ENCODE peak calls at places on chromosomes 2 and 18, in seven cellular contexts. X is HCT116, N is H1, J is K562, V is HepG2, R is GM12878, D is SK-N-SH. H is an unnamed sample.
A peak's percentile ranks its signal among the peaks of the same experiment; 100 is the strongest.

GRCh38 chr2:111117666-111118454 is 2.9 kb upstream of the BCL2L11 start:
- DNase-seq in X (no peak), N (peak; percentile 59), J (no peak), V (no peak), R (no peak), D (no peak), H (no peak)

GRCh38 chr2:237132799-237133198 is 47.1 kb downstream of the COPS8 start:
- DNase-seq in X (peak; percentile 37), N (peak; percentile 62), J (peak; percentile 15), V (peak; percentile 65), R (no peak), D (peak; percentile 31), H (peak; percentile 22)

GRCh38 chr2:8636041-8636491 is 45.8 kb upstream of the ID2 start:
- DNase-seq in X (no peak), N (no peak), J (peak; percentile 33), V (no peak), R (no peak), D (no peak), H (no peak)

GRCh38 chr2:20595439-20596192 is 55.3 kb downstream of the HS1BP3 start:
- DNase-seq in X (no peak), N (no peak), J (no peak), V (peak; percentile 66), R (peak; percentile 85), D (no peak), H (no peak)

GRCh38 chr18:46917808-46918600 is 602 bp downstream of the KATNAL2 start:
- DNase-seq in X (no peak), N (peak; percentile 57), J (peak; percentile 25), V (no peak), R (no peak), D (no peak), H (peak; percentile 7)

GRCh38 chr18:78658531-78658930 is 321.1 kb upstream of the SALL3 start:
- DNase-seq in X (no peak), N (no peak), J (no peak), V (no peak), R (no peak), D (no peak), H (no peak)

GRCh38 chr18:22933206-22933957 is at the start of gene RBBP8:
- DNase-seq in X (peak; percentile 58), N (peak; percentile 90), J (peak; percentile 89), V (peak; percentile 73), R (peak; percentile 36), D (peak; percentile 93), H (peak; percentile 86)

GRCh38 chr2:69720404-69720803 is 21.5 kb upstream of the ANXA4 start:
- DNase-seq in X (no peak), N (no peak), J (peak; percentile 29), V (no peak), R (no peak), D (peak; percentile 37), H (no peak)

GRCh38 chr2:104413890-104414289 is 440.0 kb upstream of the POU3F3 start:
- DNase-seq in X (no peak), N (no peak), J (no peak), V (peak; percentile 8), R (no peak), D (no peak), H (no peak)

GRCh38 chr2:123419976-123420375 is 605.1 kb upstream of the CNTNAP5 start:
- DNase-seq in X (no peak), N (no peak), J (no peak), V (no peak), R (no peak), D (no peak), H (no peak)

GRCh38 chr2:241218131-241219029 is 29.9 kb downstream of the ANO7 start:
- DNase-seq in X (no peak), N (peak; percentile 71), J (peak; percentile 77), V (peak; percentile 68), R (peak; percentile 17), D (peak; percentile 88), H (peak; percentile 46)

GRCh38 chr2:172098650-172099471 is 3.8 kb downstream of the DLX2 start:
- DNase-seq in X (no peak), N (peak; percentile 69), J (peak; percentile 95), V (peak; percentile 84), R (no peak), D (peak; percentile 69), H (no peak)

GRCh38 chr2:149902104-149902503 is 314.5 kb upstream of the MMADHC start:
- DNase-seq in X (no peak), N (no peak), J (no peak), V (no peak), R (no peak), D (no peak), H (no peak)

GRCh38 chr2:118911166-118911565 is 30.8 kb upstream of the MARCO start:
- DNase-seq in X (no peak), N (no peak), J (no peak), V (no peak), R (no peak), D (no peak), H (no peak)

GRCh38 chr2:239952665-239953417 is 72.3 kb downstream of the NDUFA10 start:
- DNase-seq in X (no peak), N (no peak), J (no peak), V (no peak), R (no peak), D (no peak), H (no peak)

GRCh38 chr2:9318461-9319337 is 104.6 kb downstream of the ITGB1BP1 start:
- DNase-seq in X (no peak), N (no peak), J (no peak), V (no peak), R (no peak), D (peak; percentile 50), H (no peak)

GRCh38 chr2:213251618-213252017 is 32.6 kb upstream of the SPAG16 start:
- DNase-seq in X (peak; percentile 50), N (no peak), J (peak; percentile 38), V (peak; percentile 72), R (no peak), D (peak; percentile 42), H (no peak)

GRCh38 chr2:178335218-178335617 is 115.8 kb downstream of the PRKRA start:
- DNase-seq in X (no peak), N (no peak), J (no peak), V (no peak), R (no peak), D (no peak), H (no peak)

GRCh38 chr2:186962085-186962747 is 113.2 kb upstream of the ZSWIM2 start:
- DNase-seq in X (no peak), N (no peak), J (no peak), V (no peak), R (no peak), D (no peak), H (no peak)

GRCh38 chr2:104690255-104690999 is 163.5 kb upstream of the POU3F3 start:
- DNase-seq in X (no peak), N (no peak), J (no peak), V (no peak), R (no peak), D (no peak), H (no peak)

GRCh38 chr2:229836847-229837246 is 85.0 kb downstream of the TRIP12 start:
- DNase-seq in X (no peak), N (no peak), J (no peak), V (no peak), R (no peak), D (no peak), H (no peak)

DNA sequence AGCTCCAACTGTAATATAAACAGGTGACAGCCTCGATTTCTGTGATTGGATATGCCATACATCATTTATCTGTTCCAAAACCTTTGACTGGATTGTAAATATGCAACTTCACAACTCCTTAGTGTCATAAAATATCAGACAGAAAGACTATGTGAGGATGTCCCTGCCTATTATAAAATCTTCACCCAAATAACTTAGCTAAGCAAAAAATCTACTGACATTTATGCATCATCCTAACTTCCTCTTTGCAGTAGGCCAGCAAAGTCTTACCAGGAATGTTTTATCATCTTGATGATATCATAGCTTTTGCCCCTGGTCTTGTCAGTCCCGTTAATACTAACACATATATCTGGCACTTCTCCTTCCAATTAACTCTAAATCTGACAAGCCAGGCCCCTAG is 356.6 kb upstream of the HNMT start:
- DNase-seq in X (no peak), N (no peak), J (no peak), V (no peak), R (no peak), D (no peak), H (no peak)
- TF ChIP-seq JUND in X (no peak), N (no peak), J (no peak), V (no peak), R (no peak), D (no peak), H (no peak)

DNA sequence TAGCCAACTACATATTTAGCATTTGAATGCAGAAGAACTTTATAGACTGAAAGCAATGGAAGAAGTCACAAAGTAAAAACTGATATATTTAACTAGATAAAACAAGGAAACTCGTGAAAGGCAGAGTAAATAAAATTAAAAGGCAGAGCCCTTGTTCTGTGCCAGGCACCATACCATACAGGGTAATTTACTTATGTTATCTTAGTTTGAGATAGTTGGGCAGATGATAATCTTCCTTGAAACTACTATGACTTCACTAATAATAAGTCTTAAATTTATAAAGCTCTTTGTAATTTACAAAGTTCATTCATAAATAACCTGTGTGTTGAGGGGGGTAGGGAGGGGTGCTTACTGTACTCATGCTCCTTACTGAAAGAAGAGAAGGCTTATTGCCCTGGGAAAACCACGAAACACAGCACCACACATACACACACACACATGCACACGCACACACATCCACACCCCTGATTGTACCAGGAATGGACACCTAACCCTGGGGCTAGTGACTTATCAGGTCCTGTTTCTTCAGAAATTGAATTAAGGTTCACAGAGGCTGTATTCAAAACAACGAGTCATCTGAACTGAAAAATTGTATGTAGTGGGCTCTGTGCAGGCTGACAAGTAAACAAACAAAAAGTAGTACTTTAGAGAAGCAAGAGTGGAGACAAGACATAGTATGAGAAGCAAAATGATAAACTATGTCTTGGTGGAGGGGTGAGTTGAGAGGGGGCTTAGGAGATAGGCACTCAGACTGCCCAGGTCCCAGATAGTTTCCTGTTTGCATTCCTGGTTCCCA is 38.1 kb downstream of the AGFG1 start:
- DNase-seq in X (peak; percentile 59), N (no peak), J (no peak), V (peak; percentile 18), R (no peak), D (peak; percentile 55), H (no peak)
- TF ChIP-seq JUND in X (peak; percentile 49), N (no peak), J (no peak), V (no peak), R (no peak), D (no peak), H (no peak)

GRCh38 chr2:225597911-225598310 is 198.4 kb downstream of the NYAP2 start:
- DNase-seq in X (no peak), N (no peak), J (no peak), V (no peak), R (no peak), D (no peak), H (no peak)
- TF ChIP-seq JUND in X (no peak), N (no peak), J (no peak), V (no peak), R (no peak), D (no peak), H (no peak)

GRCh38 chr2:120704696-120705095 is 31.0 kb upstream of the GLI2 start:
- DNase-seq in X (no peak), N (no peak), J (no peak), V (no peak), R (no peak), D (no peak), H (no peak)

GRCh38 chr2:120702061-120702460 is 33.6 kb upstream of the GLI2 start:
- DNase-seq in X (no peak), N (no peak), J (no peak), V (no peak), R (no peak), D (no peak), H (no peak)

GRCh38 chr2:120702751-120703150 is 32.9 kb upstream of the GLI2 start:
- DNase-seq in X (no peak), N (no peak), J (no peak), V (no peak), R (no peak), D (no peak), H (no peak)

GRCh38 chr2:120701096-120701860 is 34.4 kb upstream of the GLI2 start:
- DNase-seq in X (no peak), N (no peak), J (no peak), V (no peak), R (no peak), D (no peak), H (no peak)

GRCh38 chr2:120703330-120703994 is 32.2 kb upstream of the GLI2 start:
- DNase-seq in X (peak; percentile 59), N (no peak), J (no peak), V (no peak), R (no peak), D (no peak), H (no peak)
- TF ChIP-seq JUND in X (peak; percentile 80), N (no peak), J (no peak), V (no peak), R (no peak), D (peak; percentile 45), H (no peak)